ENCODE peak calls at places on chromosome 6, in seven cellular contexts. F is HCT116, V is Karpas-422, O is hepatocyte, D is GM23338, M is MM.1S, R is SK-N-SH. T is an unnamed sample.

GRCh38 chr6:129235167-129236072 is 352.5 kb downstream of the LAMA2 start:
- DNase-seq in V (no peak), O (no peak), R (no peak), D (no peak), M (peak; percentile 8), F (no peak), T (peak; percentile 8)

GRCh38 chr6:16533210-16533609 is 228.1 kb downstream of the ATXN1 start:
- DNase-seq in V (no peak), F (no peak), O (no peak), D (no peak), R (no peak), M (no peak), T (no peak)

GRCh38 chr6:43774776-43775583 is 5.0 kb downstream of the VEGFA start:
- DNase-seq in R (peak; percentile 91), O (peak; percentile 88), F (no peak), V (peak; percentile 85), M (peak; percentile 64), D (peak; percentile 96), T (peak; percentile 89)

GRCh38 chr6:113495521-113495920 is 361.6 kb upstream of the MARCKS start:
- DNase-seq in D (no peak), V (no peak), M (no peak), R (no peak), O (no peak), F (no peak), T (peak; percentile 87)

GRCh38 chr6:148831531-148831930 is 84.7 kb downstream of the UST start:
- DNase-seq in O (no peak), R (no peak), V (no peak), M (no peak), F (no peak), D (no peak), T (peak; percentile 64)

GRCh38 chr6:129671442-129672344 is 38.3 kb downstream of the ARHGAP18 start:
- DNase-seq in R (no peak), M (no peak), F (no peak), V (peak; percentile 87), D (peak; percentile 71), O (no peak), T (no peak)

GRCh38 chr6:34248198-34248726 is 544 bp downstream of the SMIM29 start:
- DNase-seq in M (peak; percentile 44), F (no peak), V (peak; percentile 75), O (peak; percentile 68), R (peak; percentile 65), D (peak; percentile 65), T (peak; percentile 72)

GRCh38 chr6:13371421-13372072 is 43.2 kb upstream of the TBC1D7 start:
- DNase-seq in D (no peak), F (no peak), M (no peak), R (peak; percentile 43), V (no peak), O (no peak), T (no peak)

GRCh38 chr6:128368213-128369000 is 152.0 kb downstream of the PTPRK start:
- DNase-seq in M (no peak), O (no peak), V (no peak), D (no peak), R (no peak), F (no peak), T (peak; percentile 23)

GRCh38 chr6:2231438-2231837 is 14.0 kb downstream of the GMDS start:
- DNase-seq in F (no peak), V (no peak), R (no peak), M (no peak), O (no peak), D (no peak), T (no peak)
- H3K9me2 ChIP-seq in F (no peaks in the 10 kb centered on the region), V (no peaks in the 10 kb centered on the region), R (no peaks in the 10 kb centered on the region), M (no peaks in the 10 kb centered on the region), O (no peaks in the 10 kb centered on the region), D (no peaks in the 10 kb centered on the region), T (no peaks in the 10 kb centered on the region)

DNA sequence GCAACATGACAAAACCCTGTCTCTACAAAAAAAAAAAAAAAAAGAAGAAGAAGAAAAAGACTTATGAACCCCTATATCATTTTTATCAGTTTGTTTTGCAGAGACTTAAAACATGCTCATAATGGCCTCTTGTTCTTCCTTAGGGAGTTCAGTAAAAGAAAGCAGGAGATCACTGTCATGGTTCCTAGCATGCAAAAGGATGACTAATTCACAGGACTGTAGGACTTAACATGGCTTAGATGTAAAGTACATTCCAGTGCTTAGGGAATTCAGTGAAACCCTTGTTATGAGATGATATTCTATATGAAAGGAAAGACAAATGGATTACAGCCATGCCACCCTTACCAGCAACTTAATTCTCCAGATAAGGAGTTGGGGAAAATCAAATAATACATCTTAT is 29.5 kb downstream of the EEF1A1 start:
- DNase-seq in D (no peak), O (no peak), F (no peak), R (no peak), M (no peak), V (no peak), T (peak; percentile 15)
- H3K27ac ChIP-seq in D (no peak overlapping the region), O (no peak overlapping the region), F (no peak overlapping the region), R (no peak overlapping the region), M (no peak overlapping the region), V (no peak overlapping the region), T (no peak overlapping the region)

GRCh38 chr6:3609388-3609787 is 142.1 kb downstream of the PXDC1 start:
- DNase-seq in M (no peak), R (no peak), O (no peak), V (no peak), F (no peak), D (no peak), T (no peak)

GRCh38 chr6:3608159-3608558 is 143.4 kb downstream of the PXDC1 start:
- DNase-seq in M (no peak), F (no peak), R (no peak), D (no peak), O (no peak), V (no peak), T (no peak)

GRCh38 chr6:3610896-3611295 is 140.6 kb downstream of the PXDC1 start:
- DNase-seq in V (no peak), F (no peak), R (no peak), M (no peak), O (no peak), D (no peak), T (no peak)

GRCh38 chr6:3612341-3613041 is 139.0 kb downstream of the PXDC1 start:
- DNase-seq in D (no peak), F (peak; percentile 68), M (no peak), R (no peak), O (peak; percentile 55), V (no peak), T (peak; percentile 97)

GRCh38 chr6:3610206-3610605 is 141.3 kb downstream of the PXDC1 start:
- DNase-seq in F (no peak), V (no peak), D (no peak), R (no peak), M (no peak), O (peak; percentile 67), T (no peak)
- H3K9me2 ChIP-seq in F (no peaks in the 10 kb centered on the region), V (no peaks in the 10 kb centered on the region), D (no peaks in the 10 kb centered on the region), R (no peaks in the 10 kb centered on the region), M (no peaks in the 10 kb centered on the region), O (no peaks in the 10 kb centered on the region), T (no peaks in the 10 kb centered on the region)

DNA sequence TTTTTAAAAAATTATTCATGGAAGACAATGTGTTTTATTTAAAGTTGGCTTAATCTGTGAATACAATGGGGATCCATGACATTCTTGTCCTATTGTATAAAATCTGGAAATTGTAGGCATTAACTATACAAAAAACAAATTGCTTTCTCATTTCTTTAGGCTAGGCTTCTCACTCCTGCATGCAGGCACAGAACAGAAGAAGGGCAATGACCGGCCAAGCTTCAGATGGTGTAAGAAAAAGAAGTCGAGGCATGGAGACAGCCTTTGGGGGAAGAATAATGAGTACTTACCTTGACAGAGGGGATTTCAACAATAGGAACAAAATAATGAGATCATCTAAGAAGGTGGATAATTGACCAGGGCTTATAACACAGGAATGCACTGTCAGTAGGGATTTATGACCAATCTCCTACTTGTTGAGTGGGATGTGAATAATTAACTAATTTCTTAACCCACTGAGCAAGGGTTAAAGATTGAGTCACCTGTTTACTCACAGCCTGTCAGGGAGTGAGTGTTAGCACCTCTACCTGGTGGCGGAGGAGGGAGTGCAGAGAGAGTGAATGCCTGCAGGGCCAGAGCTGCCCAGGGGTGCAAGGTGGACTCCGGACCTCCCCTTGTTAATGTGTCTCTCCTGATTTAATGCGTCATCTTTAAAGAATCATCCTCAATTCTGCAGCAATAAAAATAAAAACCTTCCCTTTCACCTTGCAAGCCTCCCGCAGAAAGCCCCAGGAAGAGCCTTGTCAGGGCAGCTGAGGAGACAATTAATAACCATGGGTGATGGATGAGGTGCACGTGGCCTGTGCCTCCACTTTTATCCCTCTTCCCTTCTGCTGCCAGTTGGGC is 3.9 kb downstream of the SLC22A2 start:
- DNase-seq in R (no peak), O (peak; percentile 87), M (no peak), D (no peak), V (no peak), F (no peak), T (no peak)
- H3K27ac ChIP-seq in R (no peak overlapping the region), O (peak overlapping the region; percentile 92), M (no peak overlapping the region), D (no peak overlapping the region), V (no peak overlapping the region), F (no peak overlapping the region), T (no peak overlapping the region)

DNA sequence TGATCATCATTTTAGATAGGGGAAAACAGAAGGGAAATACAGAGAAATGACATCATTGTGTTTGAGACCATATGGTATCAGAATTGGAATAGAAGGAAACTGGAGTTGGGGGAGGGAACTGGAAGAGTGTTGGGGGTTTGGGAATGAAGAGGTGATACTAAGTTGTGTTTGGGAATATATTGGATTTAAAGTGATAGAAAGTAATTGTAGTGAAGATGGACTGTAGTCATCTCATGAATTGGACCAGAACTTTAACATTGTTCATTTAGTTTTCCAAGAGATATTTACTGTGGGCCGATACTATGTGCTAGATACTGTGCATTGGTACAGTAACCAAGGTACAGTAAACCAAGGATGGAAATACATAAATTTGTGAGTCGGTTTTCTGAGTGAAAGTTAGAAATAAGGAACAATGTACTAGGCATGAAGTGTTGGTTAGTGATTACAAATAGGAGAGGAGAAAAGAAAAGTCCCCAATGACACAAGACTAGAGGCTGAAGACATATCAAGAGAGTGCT is 32.3 kb downstream of the KCNQ5 start:
- DNase-seq in O (no peak), M (no peak), V (no peak), F (no peak), D (no peak), R (no peak), T (no peak)
- H3K9me2 ChIP-seq in O (no peaks in the 10 kb centered on the region), M (no peaks in the 10 kb centered on the region), V (no peaks in the 10 kb centered on the region), F (no peaks in the 10 kb centered on the region), D (no peaks in the 10 kb centered on the region), R (no peaks in the 10 kb centered on the region), T (peaks cover 3% of the 10 kb centered on the region)

DNA sequence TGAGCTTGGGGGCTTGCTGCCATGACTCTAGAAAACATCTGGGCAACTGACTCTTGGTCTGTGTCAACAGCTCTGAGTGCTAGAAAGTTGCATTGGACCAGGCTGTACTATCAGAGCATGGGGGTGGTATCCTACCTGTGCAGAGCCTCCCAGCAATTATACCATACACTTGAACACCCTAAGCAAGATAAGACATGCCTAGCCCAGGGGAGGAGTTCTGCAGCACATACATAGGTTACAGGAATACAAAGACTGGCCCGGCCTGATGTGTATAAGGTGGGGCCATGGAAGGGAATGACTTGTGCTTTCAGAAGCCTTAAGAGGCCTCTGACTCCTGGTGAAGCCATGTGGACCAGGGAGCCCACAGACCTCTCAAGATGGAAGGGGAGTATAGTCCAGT is 11.4 kb upstream of the MOCS1 start:
- DNase-seq in M (no peak), O (peak; percentile 63), V (no peak), F (no peak), R (no peak), D (no peak), T (no peak)
- H3K27ac ChIP-seq in M (no peak overlapping the region), O (peak overlapping the region; percentile 43), V (no peak overlapping the region), F (no peak overlapping the region), R (no peak overlapping the region), D (no peak overlapping the region), T (no peak overlapping the region)